ENCODE peak calls at places on chromosomes 13 and 19, in ten cellular contexts. L, S, G, B, J, Q, E, U, F and R are unnamed samples.

GRCh38 chr19:17950310-17951150 is 16.4 kb upstream of the KCNN1 start:
- DNase-seq in L (no peak), S (peak), G (no peak), B (no peak), J (no peak), Q (no peak), E (no peak), U (no peak), F (no peak), R (no peak)

GRCh38 chr19:41457241-41457640 is 14.3 kb downstream of the ERICH4 start:
- DNase-seq in L (no peak), S (no peak), G (no peak), B (no peak), J (no peak), Q (no peak), E (no peak), U (no peak), F (no peak), R (no peak)

GRCh38 chr13:30129411-30129810 is 177.9 kb downstream of the KATNAL1 start:
- DNase-seq in L (no peak), S (no peak), G (no peak), B (no peak), J (no peak), Q (no peak), E (no peak), U (no peak), F (no peak), R (no peak)

GRCh38 chr13:33349314-33349995 is 63.9 kb upstream of the STARD13 start:
- DNase-seq in L (no peak), S (no peak), G (peak), B (peak), J (no peak), Q (no peak), E (no peak), U (no peak), F (peak), R (no peak)

GRCh38 chr19:38507551-38508127 is 74.1 kb downstream of the RYR1 start:
- DNase-seq in L (no peak), S (no peak), G (no peak), B (no peak), J (no peak), Q (no peak), E (no peak), U (no peak), F (no peak), R (no peak)

GRCh38 chr19:38304866-38305429 is 897 bp downstream of the C19orf33 start:
- DNase-seq in L (no peak), S (no peak), G (peak), B (no peak), J (no peak), Q (no peak), E (no peak), U (no peak), F (peak), R (peak)

GRCh38 chr19:50632151-50632835 is 7.4 kb downstream of the SYT3 start:
- DNase-seq in L (no peak), S (no peak), G (no peak), B (no peak), J (no peak), Q (no peak), E (no peak), U (no peak), F (no peak), R (no peak)

GRCh38 chr19:48303367-48303766 is 22.0 kb upstream of the EMP3 start:
- DNase-seq in L (no peak), S (peak), G (peak), B (no peak), J (no peak), Q (no peak), E (no peak), U (no peak), F (no peak), R (no peak)

GRCh38 chr13:113490496-113491417 is at the start of gene DCUN1D2:
- DNase-seq in L (peak), S (peak), G (peak), B (peak), J (peak), Q (peak), E (peak), U (peak), F (peak), R (peak)

GRCh38 chr13:99311748-99312492 is 4.7 kb upstream of the GPR183 start:
- DNase-seq in L (no peak), S (no peak), G (no peak), B (no peak), J (no peak), Q (no peak), E (no peak), U (peak), F (no peak), R (no peak)

GRCh38 chr13:40026741-40027140 is 371.3 kb downstream of the COG6 start:
- DNase-seq in L (no peak), S (no peak), G (no peak), B (no peak), J (peak), Q (no peak), E (no peak), U (no peak), F (no peak), R (no peak)

GRCh38 chr19:6516659-6517291 is 14.1 kb upstream of the TNFSF9 start:
- DNase-seq in L (peak), S (peak), G (peak), B (peak), J (peak), Q (peak), E (peak), U (peak), F (peak), R (peak)

GRCh38 chr13:46668302-46668720 is 115.3 kb downstream of the LRCH1 start:
- DNase-seq in L (peak), S (no peak), G (peak), B (peak), J (no peak), Q (peak), E (peak), U (peak), F (no peak), R (no peak)